ENCODE peak calls at places on chromosomes 1 and 21, in eight cellular contexts. One of them, this sample, is unnamed.

GRCh38 chr1:180150982-180151381 is 3.7 kb upstream of the QSOX1 start:
- DNase-seq in H54: no peak
- DNase-seq in left lobe of liver: peak
- DNase-seq in stimulated activated CD4-positive, alpha-beta T cell treated with anti-CD3 and anti-CD28 coated beads, Interleukin-15, amount 100 ng/mL, for 1 hour: no peak
- DNase-seq in foreskin fibroblast: no peak
- DNase-seq in endothelial cell: no peak
- DNase-seq in activated CD4-positive, alpha-beta T cell treated with anti-CD3 and anti-CD28 coated beads, Interleukin-2, amount 10 ng/mL, durations not matched to agents 7 days and 5 days: no peak
- DNase-seq in hippocampal formation: no peak
- DNase-seq in this sample: no peak

GRCh38 chr1:41741244-41741643 is 177.5 kb downstream of the HIVEP3 start:
- DNase-seq in left lobe of liver: no peak
- DNase-seq in endothelial cell: no peak
- DNase-seq in H54: no peak
- DNase-seq in foreskin fibroblast: no peak
- DNase-seq in activated CD4-positive, alpha-beta T cell treated with anti-CD3 and anti-CD28 coated beads, Interleukin-2, amount 10 ng/mL, durations not matched to agents 7 days and 5 days: no peak
- DNase-seq in stimulated activated CD4-positive, alpha-beta T cell treated with anti-CD3 and anti-CD28 coated beads, Interleukin-15, amount 100 ng/mL, for 1 hour: no peak
- DNase-seq in hippocampal formation: no peak
- DNase-seq in this sample: no peak

GRCh38 chr1:53580739-53581475 is 121.7 kb downstream of the DMRTB1 start:
- DNase-seq in hippocampal formation: no peak
- DNase-seq in H54: no peak
- DNase-seq in stimulated activated CD4-positive, alpha-beta T cell treated with anti-CD3 and anti-CD28 coated beads, Interleukin-15, amount 100 ng/mL, for 1 hour: no peak
- DNase-seq in endothelial cell: no peak
- DNase-seq in activated CD4-positive, alpha-beta T cell treated with anti-CD3 and anti-CD28 coated beads, Interleukin-2, amount 10 ng/mL, durations not matched to agents 7 days and 5 days: no peak
- DNase-seq in left lobe of liver: no peak
- DNase-seq in foreskin fibroblast: no peak
- DNase-seq in this sample: no peak

GRCh38 chr1:185670187-185670627 is 64.0 kb upstream of the HMCN1 start:
- DNase-seq in stimulated activated CD4-positive, alpha-beta T cell treated with anti-CD3 and anti-CD28 coated beads, Interleukin-15, amount 100 ng/mL, for 1 hour: peak
- DNase-seq in left lobe of liver: no peak
- DNase-seq in H54: no peak
- DNase-seq in foreskin fibroblast: peak
- DNase-seq in endothelial cell: peak
- DNase-seq in hippocampal formation: peak
- DNase-seq in activated CD4-positive, alpha-beta T cell treated with anti-CD3 and anti-CD28 coated beads, Interleukin-2, amount 10 ng/mL, durations not matched to agents 7 days and 5 days: peak
- DNase-seq in this sample: peak

GRCh38 chr1:234781241-234782056 is 171.5 kb upstream of the IRF2BP2 start:
- DNase-seq in hippocampal formation: no peak
- DNase-seq in H54: no peak
- DNase-seq in foreskin fibroblast: no peak
- DNase-seq in left lobe of liver: peak
- DNase-seq in stimulated activated CD4-positive, alpha-beta T cell treated with anti-CD3 and anti-CD28 coated beads, Interleukin-15, amount 100 ng/mL, for 1 hour: no peak
- DNase-seq in activated CD4-positive, alpha-beta T cell treated with anti-CD3 and anti-CD28 coated beads, Interleukin-2, amount 10 ng/mL, durations not matched to agents 7 days and 5 days: no peak
- DNase-seq in endothelial cell: no peak
- DNase-seq in this sample: no peak

GRCh38 chr1:43975249-43975961 is 645 bp downstream of the ATP6V0B start:
- DNase-seq in activated CD4-positive, alpha-beta T cell treated with anti-CD3 and anti-CD28 coated beads, Interleukin-2, amount 10 ng/mL, durations not matched to agents 7 days and 5 days: peak
- DNase-seq in endothelial cell: no peak
- DNase-seq in stimulated activated CD4-positive, alpha-beta T cell treated with anti-CD3 and anti-CD28 coated beads, Interleukin-15, amount 100 ng/mL, for 1 hour: no peak
- DNase-seq in foreskin fibroblast: no peak
- DNase-seq in hippocampal formation: peak
- DNase-seq in H54: no peak
- DNase-seq in left lobe of liver: peak
- DNase-seq in this sample: peak

GRCh38 chr1:191405417-191405816 is 752.8 kb upstream of the RGS18 start:
- DNase-seq in stimulated activated CD4-positive, alpha-beta T cell treated with anti-CD3 and anti-CD28 coated beads, Interleukin-15, amount 100 ng/mL, for 1 hour: no peak
- DNase-seq in left lobe of liver: no peak
- DNase-seq in activated CD4-positive, alpha-beta T cell treated with anti-CD3 and anti-CD28 coated beads, Interleukin-2, amount 10 ng/mL, durations not matched to agents 7 days and 5 days: no peak
- DNase-seq in hippocampal formation: no peak
- DNase-seq in endothelial cell: no peak
- DNase-seq in foreskin fibroblast: no peak
- DNase-seq in H54: no peak
- DNase-seq in this sample: no peak

GRCh38 chr1:3984586-3984985 is 84.5 kb upstream of the C1orf174 start:
- DNase-seq in H54: no peak
- DNase-seq in activated CD4-positive, alpha-beta T cell treated with anti-CD3 and anti-CD28 coated beads, Interleukin-2, amount 10 ng/mL, durations not matched to agents 7 days and 5 days: no peak
- DNase-seq in left lobe of liver: no peak
- DNase-seq in stimulated activated CD4-positive, alpha-beta T cell treated with anti-CD3 and anti-CD28 coated beads, Interleukin-15, amount 100 ng/mL, for 1 hour: no peak
- DNase-seq in foreskin fibroblast: no peak
- DNase-seq in endothelial cell: no peak
- DNase-seq in hippocampal formation: no peak
- DNase-seq in this sample: no peak

GRCh38 chr1:59666106-59666505 is 148.6 kb upstream of the HOOK1 start:
- DNase-seq in endothelial cell: no peak
- DNase-seq in H54: no peak
- DNase-seq in hippocampal formation: no peak
- DNase-seq in stimulated activated CD4-positive, alpha-beta T cell treated with anti-CD3 and anti-CD28 coated beads, Interleukin-15, amount 100 ng/mL, for 1 hour: no peak
- DNase-seq in foreskin fibroblast: no peak
- DNase-seq in activated CD4-positive, alpha-beta T cell treated with anti-CD3 and anti-CD28 coated beads, Interleukin-2, amount 10 ng/mL, durations not matched to agents 7 days and 5 days: no peak
- DNase-seq in left lobe of liver: no peak
- DNase-seq in this sample: no peak

GRCh38 chr1:202129453-202130274 is 6.9 kb downstream of the GPR37L1 start:
- DNase-seq in H54: no peak
- DNase-seq in endothelial cell: no peak
- DNase-seq in hippocampal formation: peak
- DNase-seq in left lobe of liver: no peak
- DNase-seq in stimulated activated CD4-positive, alpha-beta T cell treated with anti-CD3 and anti-CD28 coated beads, Interleukin-15, amount 100 ng/mL, for 1 hour: no peak
- DNase-seq in foreskin fibroblast: no peak
- DNase-seq in activated CD4-positive, alpha-beta T cell treated with anti-CD3 and anti-CD28 coated beads, Interleukin-2, amount 10 ng/mL, durations not matched to agents 7 days and 5 days: no peak
- DNase-seq in this sample: no peak

GRCh38 chr1:66824771-66825170 is 23.7 kb upstream of the INSL5 start:
- DNase-seq in left lobe of liver: no peak
- DNase-seq in hippocampal formation: no peak
- DNase-seq in H54: no peak
- DNase-seq in endothelial cell: no peak
- DNase-seq in foreskin fibroblast: no peak
- DNase-seq in stimulated activated CD4-positive, alpha-beta T cell treated with anti-CD3 and anti-CD28 coated beads, Interleukin-15, amount 100 ng/mL, for 1 hour: no peak
- DNase-seq in activated CD4-positive, alpha-beta T cell treated with anti-CD3 and anti-CD28 coated beads, Interleukin-2, amount 10 ng/mL, durations not matched to agents 7 days and 5 days: no peak
- DNase-seq in this sample: no peak

GRCh38 chr1:211739671-211740411 is 64.4 kb upstream of the NEK2 start:
- DNase-seq in left lobe of liver: no peak
- DNase-seq in foreskin fibroblast: no peak
- DNase-seq in endothelial cell: no peak
- DNase-seq in stimulated activated CD4-positive, alpha-beta T cell treated with anti-CD3 and anti-CD28 coated beads, Interleukin-15, amount 100 ng/mL, for 1 hour: no peak
- DNase-seq in hippocampal formation: no peak
- DNase-seq in H54: no peak
- DNase-seq in activated CD4-positive, alpha-beta T cell treated with anti-CD3 and anti-CD28 coated beads, Interleukin-2, amount 10 ng/mL, durations not matched to agents 7 days and 5 days: peak
- DNase-seq in this sample: no peak

GRCh38 chr1:3668585-3669300 is 16.4 kb downstream of the TP73 start:
- DNase-seq in activated CD4-positive, alpha-beta T cell treated with anti-CD3 and anti-CD28 coated beads, Interleukin-2, amount 10 ng/mL, durations not matched to agents 7 days and 5 days: no peak
- DNase-seq in endothelial cell: no peak
- DNase-seq in left lobe of liver: peak
- DNase-seq in foreskin fibroblast: peak
- DNase-seq in hippocampal formation: peak
- DNase-seq in H54: peak
- DNase-seq in stimulated activated CD4-positive, alpha-beta T cell treated with anti-CD3 and anti-CD28 coated beads, Interleukin-15, amount 100 ng/mL, for 1 hour: no peak
- DNase-seq in this sample: peak

GRCh38 chr1:51636765-51637522 is 20.1 kb downstream of the OSBPL9 start:
- DNase-seq in H54: no peak
- DNase-seq in hippocampal formation: no peak
- DNase-seq in endothelial cell: no peak
- DNase-seq in foreskin fibroblast: peak
- DNase-seq in left lobe of liver: no peak
- DNase-seq in stimulated activated CD4-positive, alpha-beta T cell treated with anti-CD3 and anti-CD28 coated beads, Interleukin-15, amount 100 ng/mL, for 1 hour: no peak
- DNase-seq in activated CD4-positive, alpha-beta T cell treated with anti-CD3 and anti-CD28 coated beads, Interleukin-2, amount 10 ng/mL, durations not matched to agents 7 days and 5 days: no peak
- DNase-seq in this sample: no peak

GRCh38 chr1:21139601-21140000 is 37.1 kb downstream of the EIF4G3 start:
- DNase-seq in foreskin fibroblast: no peak
- DNase-seq in hippocampal formation: peak
- DNase-seq in endothelial cell: no peak
- DNase-seq in stimulated activated CD4-positive, alpha-beta T cell treated with anti-CD3 and anti-CD28 coated beads, Interleukin-15, amount 100 ng/mL, for 1 hour: no peak
- DNase-seq in activated CD4-positive, alpha-beta T cell treated with anti-CD3 and anti-CD28 coated beads, Interleukin-2, amount 10 ng/mL, durations not matched to agents 7 days and 5 days: no peak
- DNase-seq in left lobe of liver: no peak
- DNase-seq in H54: no peak
- DNase-seq in this sample: no peak

GRCh38 chr1:215118081-215118480 is 35.5 kb downstream of the KCNK2 start:
- DNase-seq in stimulated activated CD4-positive, alpha-beta T cell treated with anti-CD3 and anti-CD28 coated beads, Interleukin-15, amount 100 ng/mL, for 1 hour: no peak
- DNase-seq in H54: no peak
- DNase-seq in left lobe of liver: no peak
- DNase-seq in endothelial cell: no peak
- DNase-seq in hippocampal formation: no peak
- DNase-seq in foreskin fibroblast: no peak
- DNase-seq in activated CD4-positive, alpha-beta T cell treated with anti-CD3 and anti-CD28 coated beads, Interleukin-2, amount 10 ng/mL, durations not matched to agents 7 days and 5 days: no peak
- DNase-seq in this sample: no peak

GRCh38 chr21:31752352-31752751 is 20.4 kb upstream of the SCAF4 start:
- DNase-seq in stimulated activated CD4-positive, alpha-beta T cell treated with anti-CD3 and anti-CD28 coated beads, Interleukin-15, amount 100 ng/mL, for 1 hour: no peak
- DNase-seq in foreskin fibroblast: peak
- DNase-seq in activated CD4-positive, alpha-beta T cell treated with anti-CD3 and anti-CD28 coated beads, Interleukin-2, amount 10 ng/mL, durations not matched to agents 7 days and 5 days: no peak
- DNase-seq in hippocampal formation: no peak
- DNase-seq in left lobe of liver: no peak
- DNase-seq in H54: peak
- DNase-seq in endothelial cell: no peak
- DNase-seq in this sample: no peak

GRCh38 chr21:45529785-45530422 is 12.3 kb downstream of the SLC19A1 start:
- DNase-seq in endothelial cell: no peak
- DNase-seq in hippocampal formation: no peak
- DNase-seq in activated CD4-positive, alpha-beta T cell treated with anti-CD3 and anti-CD28 coated beads, Interleukin-2, amount 10 ng/mL, durations not matched to agents 7 days and 5 days: no peak
- DNase-seq in stimulated activated CD4-positive, alpha-beta T cell treated with anti-CD3 and anti-CD28 coated beads, Interleukin-15, amount 100 ng/mL, for 1 hour: no peak
- DNase-seq in H54: no peak
- DNase-seq in left lobe of liver: peak
- DNase-seq in foreskin fibroblast: no peak
- DNase-seq in this sample: no peak

GRCh38 chr1:181504294-181505115 is 21.2 kb downstream of the CACNA1E start:
- DNase-seq in endothelial cell: peak
- DNase-seq in H54: peak
- DNase-seq in foreskin fibroblast: no peak
- DNase-seq in stimulated activated CD4-positive, alpha-beta T cell treated with anti-CD3 and anti-CD28 coated beads, Interleukin-15, amount 100 ng/mL, for 1 hour: no peak
- DNase-seq in left lobe of liver: no peak
- DNase-seq in activated CD4-positive, alpha-beta T cell treated with anti-CD3 and anti-CD28 coated beads, Interleukin-2, amount 10 ng/mL, durations not matched to agents 7 days and 5 days: peak
- DNase-seq in hippocampal formation: no peak
- DNase-seq in this sample: peak

This sample was measured in NCI-H774.